ENCODE peak calls at places on chromosomes 4 and X, in ten cellular contexts. H is neural crest cell; V is Caco-2; O is CD8-positive, alpha-beta T cell; J is activated CD8-positive, alpha-beta T cell treated with anti-CD3 and anti-CD28 coated beads for 36 hours; F is AG04449; K is AG10803; D is A549; R is cardiac muscle cell; X is astrocyte of the spinal cord. Q is an unnamed sample.

GRCh38 chrX:19659929-19660328 is 144.6 kb upstream of the MAP3K15 start:
- DNase-seq in H (no peak), V (no peak), O (no peak), J (no peak), F (no peak), K (no peak), D (no peak), R (peak), X (no peak), Q (no peak)

GRCh38 chr4:37008199-37008598 is 236.3 kb upstream of the NWD2 start:
- DNase-seq in H (no peak), V (no peak), O (no peak), J (no peak), F (no peak), K (no peak), D (peak), R (peak), X (peak), Q (no peak)

GRCh38 chr4:98663226-98664006 is 5.0 kb upstream of the TSPAN5 start:
- DNase-seq in H (no peak), V (no peak), O (peak), J (peak), F (no peak), K (no peak), D (no peak), R (no peak), X (no peak), Q (no peak)

GRCh38 chr4:82005153-82005552 is 368.6 kb downstream of the HNRNPD start:
- DNase-seq in H (no peak), V (no peak), O (no peak), J (no peak), F (no peak), K (no peak), D (no peak), R (no peak), X (no peak), Q (no peak)

GRCh38 chr4:147970003-147970402 is 238.1 kb downstream of the ARHGAP10 start:
- DNase-seq in H (no peak), V (no peak), O (no peak), J (no peak), F (no peak), K (no peak), D (no peak), R (no peak), X (no peak), Q (no peak)

GRCh38 chr4:114807759-114808404 is 209.3 kb downstream of the UGT8 start:
- DNase-seq in H (no peak), V (peak), O (no peak), J (peak), F (no peak), K (peak), D (peak), R (peak), X (peak), Q (peak)

GRCh38 chr4:183326853-183327252 is 4.6 kb upstream of the CLDN24 start:
- DNase-seq in H (no peak), V (no peak), O (no peak), J (no peak), F (no peak), K (no peak), D (no peak), R (no peak), X (peak), Q (peak)

GRCh38 chr4:182190306-182190705 is 52.9 kb upstream of the TENM3 start:
- DNase-seq in H (no peak), V (no peak), O (no peak), J (no peak), F (no peak), K (no peak), D (no peak), R (peak), X (no peak), Q (no peak)

GRCh38 chr4:149933883-149934282 is 118.2 kb upstream of the IQCM start:
- DNase-seq in H (no peak), V (no peak), O (no peak), J (no peak), F (no peak), K (peak), D (no peak), R (peak), X (no peak), Q (no peak)

GRCh38 chr4:182978152-182978827 is 61.1 kb upstream of the DCTD start:
- DNase-seq in H (no peak), V (no peak), O (no peak), J (peak), F (peak), K (peak), D (no peak), R (peak), X (peak), Q (peak)

GRCh38 chr4:56414135-56414675 is 21.2 kb downstream of the PPAT start:
- DNase-seq in H (no peak), V (no peak), O (no peak), J (no peak), F (no peak), K (peak), D (no peak), R (peak), X (peak), Q (no peak)

GRCh38 chrX:29852767-29853166 is 362.6 kb upstream of the MAGEB2 start:
- DNase-seq in H (no peak), V (no peak), O (no peak), J (no peak), F (no peak), K (peak), D (no peak), R (peak), X (no peak), Q (peak)

GRCh38 chr4:105967058-105967658 is 71.9 kb downstream of the NPNT start:
- DNase-seq in H (no peak), V (no peak), O (no peak), J (no peak), F (no peak), K (no peak), D (no peak), R (no peak), X (no peak), Q (no peak)

GRCh38 chr4:8328456-8328855 is 58.9 kb downstream of the HTRA3 start:
- DNase-seq in H (no peak), V (no peak), O (no peak), J (no peak), F (no peak), K (no peak), D (no peak), R (no peak), X (no peak), Q (no peak)

GRCh38 chr4:88630756-88631155 is 38.5 kb downstream of the HERC3 start:
- DNase-seq in H (no peak), V (no peak), O (no peak), J (no peak), F (peak), K (peak), D (peak), R (peak), X (peak), Q (peak)

GRCh38 chr4:78527103-78527502 is 24.5 kb upstream of the ANXA3 start:
- DNase-seq in H (no peak), V (no peak), O (no peak), J (no peak), F (no peak), K (no peak), D (no peak), R (no peak), X (no peak), Q (no peak)

GRCh38 chr4:176137626-176138025 is 57.8 kb downstream of the SPATA4 start:
- DNase-seq in H (no peak), V (no peak), O (no peak), J (no peak), F (no peak), K (peak), D (no peak), R (peak), X (peak), Q (no peak)

GRCh38 chr4:54165438-54165837 is 63.7 kb upstream of the PDGFRA start:
- DNase-seq in H (no peak), V (peak), O (no peak), J (no peak), F (peak), K (peak), D (no peak), R (peak), X (peak), Q (peak)
- TF ChIP-seq CTCF in H (no peak), V (no peak), O (no peak), J (no peak), F (no peak), K (peak), D (no peak), R (peak), X (no peak), Q (no peak)

GRCh38 chrX:36908801-36909403 is 99.3 kb upstream of the FAM47C start:
- DNase-seq in H (no peak), V (peak), O (no peak), J (no peak), F (no peak), K (peak), D (peak), R (peak), X (peak), Q (no peak)
- TF ChIP-seq CTCF in H (peak), V (peak), O (no peak), J (peak), F (peak), K (peak), D (peak), R (peak), X (peak), Q (peak)

GRCh38 chrX:152878976-152879755 is 18.7 kb upstream of the ZNF185 start:
- DNase-seq in H (no peak), V (no peak), O (no peak), J (no peak), F (no peak), K (no peak), D (no peak), R (no peak), X (no peak), Q (no peak)
- TF ChIP-seq CTCF in H (no peak), V (no peak), O (no peak), J (no peak), F (no peak), K (no peak), D (no peak), R (no peak), X (no peak), Q (no peak)

DNA sequence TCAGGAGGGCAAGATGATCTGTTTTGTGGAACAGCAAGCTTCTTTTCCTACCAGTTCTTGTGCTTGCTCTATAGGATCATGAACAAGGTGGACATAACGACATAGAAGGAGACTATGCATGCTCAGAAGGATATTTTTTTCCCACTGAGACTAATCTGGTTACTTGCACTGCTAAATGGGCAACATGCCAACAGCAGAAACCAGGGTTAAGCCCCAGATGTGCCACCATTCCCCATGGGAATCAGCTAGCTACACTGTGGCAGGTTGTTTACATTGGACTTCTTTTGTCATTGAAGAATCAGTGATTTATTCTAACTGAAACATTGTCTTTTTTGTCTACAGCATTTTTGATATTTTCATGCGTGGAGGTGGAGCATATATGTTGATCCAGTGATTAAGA is 165.6 kb downstream of the C4orf33 start:
- DNase-seq in H (no peak), V (no peak), O (no peak), J (no peak), F (no peak), K (no peak), D (no peak), R (no peak), X (no peak), Q (no peak)
- TF ChIP-seq CTCF in H (no peak), V (no peak), O (no peak), J (no peak), F (no peak), K (no peak), D (no peak), R (no peak), X (no peak), Q (no peak)

GRCh38 chr4:185352202-185352601 is 43.5 kb downstream of the LRP2BP start:
- DNase-seq in H (no peak), V (no peak), O (no peak), J (no peak), F (no peak), K (no peak), D (no peak), R (no peak), X (no peak), Q (no peak)
- TF ChIP-seq CTCF in H (no peak), V (no peak), O (no peak), J (no peak), F (no peak), K (no peak), D (no peak), R (no peak), X (no peak), Q (no peak)

GRCh38 chrX:135707880-135708279 is 5.6 kb upstream of the CT45A1 start:
- DNase-seq in H (peak), V (peak), O (no peak), J (peak), F (no peak), K (no peak), D (peak), R (peak), X (no peak), Q (no peak)
- TF ChIP-seq CTCF in H (peak), V (peak), O (no peak), J (peak), F (no peak), K (no peak), D (no peak), R (no peak), X (no peak), Q (peak)

GRCh38 chrX:17476411-17476810 is 101.4 kb downstream of the NHS start:
- DNase-seq in H (no peak), V (no peak), O (no peak), J (no peak), F (no peak), K (no peak), D (no peak), R (no peak), X (no peak), Q (no peak)
- TF ChIP-seq CTCF in H (no peak), V (no peak), O (no peak), J (no peak), F (no peak), K (no peak), D (no peak), R (no peak), X (no peak), Q (no peak)